ENCODE peak calls at places on chromosomes 7 and 10, in six cellular contexts. X, F, P, C, D and J are unnamed samples. For H3K79me2, the result is how much of the 10 kb centered on the place peaks cover.

GRCh38 chr10:15690031-15690430 is 29.7 kb downstream of the ITGA8 start:
- DNase-seq in F (no peak), C (no peak), D (no peak), P (no peak), X (no peak), J (no peak)

GRCh38 chr10:36236931-36237330 is 594.8 kb upstream of the FZD8 start:
- DNase-seq in C (no peak), D (no peak), X (no peak), P (no peak), F (no peak), J (no peak)

GRCh38 chr10:17169807-17170206 is 31.7 kb downstream of the TRDMT1 start:
- DNase-seq in D (no peak), C (no peak), F (no peak), P (peak), X (no peak), J (no peak)

GRCh38 chr10:132347931-132348267 is 15.9 kb downstream of the LRRC27 start:
- DNase-seq in P (no peak), C (no peak), X (no peak), D (no peak), F (no peak), J (no peak)

GRCh38 chr10:95407546-95407945 is 116.7 kb upstream of the PDLIM1 start:
- DNase-seq in X (no peak), C (no peak), P (no peak), F (no peak), D (no peak), J (no peak)

GRCh38 chr10:101778781-101779543 is 3.0 kb upstream of the FGF8 start:
- DNase-seq in C (peak), X (peak), F (peak), P (peak), D (peak), J (peak)

GRCh38 chr7:84218681-84219080 is 24.1 kb upstream of the SEMA3A start:
- DNase-seq in F (peak), C (no peak), P (no peak), X (no peak), D (no peak), J (no peak)

GRCh38 chr10:122475581-122475980 is 14.2 kb downstream of the HTRA1 start:
- DNase-seq in X (no peak), D (no peak), F (peak), P (no peak), C (no peak), J (peak)

GRCh38 chr10:58050575-58050974 is 217.1 kb downstream of the IPMK start:
- DNase-seq in D (no peak), F (no peak), X (peak), C (no peak), P (no peak), J (no peak)

GRCh38 chr7:1852781-1853618 is 182.9 kb downstream of the ELFN1 start:
- DNase-seq in D (no peak), X (no peak), F (no peak), C (no peak), P (no peak), J (no peak)

GRCh38 chr10:71765176-71765906 is 8.0 kb downstream of the VSIR start:
- DNase-seq in F (peak), P (no peak), D (no peak), X (no peak), C (no peak), J (no peak)

GRCh38 chr10:63520463-63521388 is 475 bp upstream of the REEP3 start:
- DNase-seq in P (peak), F (peak), D (no peak), C (peak), X (peak), J (peak)

GRCh38 chr7:41955475-41956243 is 252.8 kb upstream of the INHBA start:
- DNase-seq in F (peak), P (peak), X (peak), D (no peak), C (no peak), J (peak)

GRCh38 chr7:101288439-101288838 is 33.2 kb downstream of the IFT22 start:
- DNase-seq in F (no peak), D (no peak), X (no peak), P (no peak), C (no peak), J (no peak)

GRCh38 chr7:127937066-127937680 is 94.1 kb downstream of the LRRC4 start:
- DNase-seq in X (no peak), C (no peak), F (no peak), P (no peak), D (no peak), J (no peak)

GRCh38 chr7:23315366-23315765 is 16.2 kb downstream of the MALSU1 start:
- DNase-seq in C (no peak), X (no peak), F (peak), D (no peak), P (no peak), J (no peak)

GRCh38 chr10:23096814-23097549 is 1.6 kb downstream of the MSRB2 start:
- DNase-seq in D (peak), P (peak), X (peak), F (peak), C (no peak), J (no peak)

GRCh38 chr7:55964261-55964801 is at the start of gene NIPSNAP2:
- DNase-seq in X (peak), F (peak), P (peak), C (peak), D (peak), J (peak)

GRCh38 chr10:46226232-46226631 is 60.6 kb upstream of the ANTXRL start:
- DNase-seq in F (no peak), C (no peak), P (no peak), X (no peak), D (no peak), J (no peak)

GRCh38 chr10:106285199-106285598 is 879.3 kb downstream of the SORCS1 start:
- DNase-seq in P (no peak), C (no peak), D (no peak), F (no peak), X (peak), J (peak)

GRCh38 chr7:28957064-28957821 is 887 bp downstream of the TRIL start:
- DNase-seq in X (peak), C (no peak), P (no peak), F (peak), D (no peak), J (peak)

GRCh38 chr10:69435966-69436520 is 15.2 kb upstream of the TSPAN15 start:
- DNase-seq in P (no peak), F (no peak), D (no peak), X (no peak), C (no peak), J (no peak)

GRCh38 chr7:135962802-135963201 is 14.4 kb downstream of the MTPN start:
- DNase-seq in X (no peak), C (no peak), F (no peak), P (no peak), D (no peak), J (no peak)

GRCh38 chr7:24401628-24402593 is 117.9 kb downstream of the NPY start:
- DNase-seq in C (peak), D (peak), F (peak), X (peak), P (peak), J (no peak)

GRCh38 chr10:50882540-50882983 is 2.9 kb downstream of the A1CF start:
- DNase-seq in C (no peak), F (no peak), D (no peak), X (no peak), P (no peak), J (no peak)

GRCh38 chr10:50884302-50884701 is 1.1 kb downstream of the A1CF start:
- DNase-seq in D (no peak), P (no peak), X (no peak), C (no peak), F (no peak), J (no peak)

GRCh38 chr10:50883624-50884023 is 1.8 kb downstream of the A1CF start:
- DNase-seq in C (no peak), F (no peak), X (no peak), D (no peak), P (no peak), J (no peak)

DNA sequence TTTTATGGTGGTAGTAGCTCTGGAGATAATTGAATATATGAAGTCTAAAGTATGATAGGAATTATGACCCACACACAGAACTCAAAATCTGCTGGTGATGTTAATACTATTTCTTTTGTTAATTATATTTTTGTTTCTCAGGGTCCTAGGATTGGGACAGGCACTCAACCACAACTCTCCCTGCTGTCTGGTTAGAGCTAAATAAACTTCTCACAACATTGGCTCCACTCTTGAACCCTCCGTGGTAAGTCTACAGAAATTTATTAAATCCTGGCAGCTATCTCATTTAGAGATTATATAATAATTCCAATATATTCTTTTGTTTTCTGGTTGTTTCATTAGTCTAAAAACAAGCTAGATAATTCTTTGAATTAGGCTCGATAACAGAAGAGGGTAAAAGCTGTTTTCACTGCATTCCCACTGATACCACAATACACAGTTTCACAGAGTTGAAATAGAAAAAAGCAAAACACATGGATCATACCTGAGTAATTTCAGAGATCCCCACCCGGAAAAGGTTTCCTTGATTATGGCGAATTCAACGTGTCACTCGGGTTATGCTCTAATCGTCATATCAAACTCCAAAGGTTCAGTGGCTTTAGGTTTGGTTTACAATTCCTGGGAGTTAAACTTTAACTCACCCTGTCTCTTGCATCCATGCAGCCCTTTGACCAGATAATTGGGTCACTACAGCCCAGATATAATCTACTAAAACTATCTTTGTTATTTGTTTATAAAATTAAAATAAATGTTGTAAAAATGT is at the start of gene A1CF:
- DNase-seq in X (no peak), P (no peak), C (no peak), D (no peak), F (no peak), J (no peak)
- H3K27ac ChIP-seq in X (no peak), P (no peak), C (no peak), D (no peak), F (no peak), J (no peak)

GRCh38 chr7:105307163-105307672 is 81.5 kb downstream of the SRPK2 start:
- DNase-seq in X (no peak), P (no peak), C (no peak), F (no peak), D (no peak), J (no peak)
- H3K79me2 ChIP-seq in X (under half), P (under half), C (under half), F (under half), D (under half), J (half or more)

GRCh38 chr7:131111081-131111576 is 216.5 kb upstream of the MKLN1 start:
- DNase-seq in F (peak), X (peak), P (peak), C (peak), D (peak), J (peak)
- H3K27ac ChIP-seq in F (peak), X (no peak), P (peak), C (peak), D (peak), J (no peak)

GRCh38 chr10:11563936-11564335 is 47.5 kb downstream of the USP6NL start:
- DNase-seq in C (no peak), D (no peak), P (no peak), X (peak), F (peak), J (no peak)
- H3K79me2 ChIP-seq in C (half or more), D (half or more), P (half or more), X (under half), F (under half), J (half or more)

DNA sequence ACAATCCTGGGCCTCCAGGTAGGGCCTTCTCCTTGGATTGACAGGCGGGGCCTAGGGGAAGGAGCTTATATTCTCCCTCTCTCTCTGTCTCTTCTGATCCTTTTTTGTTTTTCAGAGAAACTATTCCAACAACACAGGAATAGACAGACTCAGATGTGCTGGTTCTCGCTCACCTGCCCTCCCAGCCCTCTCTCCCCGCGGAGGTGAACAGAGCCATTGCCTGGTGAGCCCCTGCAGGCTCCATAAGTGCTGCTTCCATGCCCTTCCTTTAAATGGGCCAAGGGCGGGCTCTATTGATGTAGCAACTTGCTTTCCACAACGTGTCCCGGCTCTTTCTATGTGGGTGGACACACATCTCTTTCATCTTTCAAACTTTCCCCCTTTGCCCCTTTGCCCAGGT is 47.2 kb upstream of the IGFBP3 start:
- DNase-seq in D (no peak), C (no peak), F (no peak), P (no peak), X (no peak), J (no peak)
- H3K27ac ChIP-seq in D (no peak), C (no peak), F (no peak), P (no peak), X (no peak), J (no peak)

DNA sequence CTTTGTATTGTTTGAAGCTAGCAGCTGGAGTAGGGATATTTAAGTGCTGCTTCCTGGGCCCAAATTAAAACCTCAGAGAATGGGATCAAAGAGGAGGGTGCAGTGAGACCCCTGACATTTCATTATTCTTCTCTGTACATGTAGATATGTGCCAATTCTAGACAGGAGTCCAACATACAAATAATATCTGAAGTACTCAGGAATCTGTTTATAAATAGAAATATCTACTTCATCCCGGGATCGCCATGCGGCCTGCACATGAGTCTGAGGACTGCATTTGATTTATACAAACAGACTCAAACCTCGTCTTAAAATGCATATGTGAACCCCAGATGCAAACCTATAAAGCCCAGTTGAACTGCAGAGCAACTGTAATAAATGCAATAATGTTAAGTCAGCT is 167.2 kb downstream of the PARD3 start:
- DNase-seq in P (no peak), F (no peak), X (no peak), C (no peak), D (no peak), J (no peak)
- H3K79me2 ChIP-seq in P (under half), F (under half), X (under half), C (under half), D (under half), J (half or more)

GRCh38 chr10:59279991-59280390 is 82.4 kb downstream of the FAM13C start:
- DNase-seq in F (no peak), X (no peak), D (no peak), P (no peak), C (no peak), J (no peak)

GRCh38 chr10:59276133-59276532 is 86.2 kb downstream of the FAM13C start:
- DNase-seq in C (no peak), P (no peak), D (no peak), F (no peak), X (no peak), J (no peak)

GRCh38 chr10:59276928-59277327 is 85.4 kb downstream of the FAM13C start:
- DNase-seq in P (no peak), X (no peak), C (no peak), F (no peak), D (no peak), J (no peak)

GRCh38 chr10:59281861-59282260 is 80.5 kb downstream of the FAM13C start:
- DNase-seq in X (no peak), D (no peak), C (no peak), P (no peak), F (no peak), J (no peak)

GRCh38 chr10:59279476-59279875 is 82.9 kb downstream of the FAM13C start:
- DNase-seq in P (no peak), F (peak), X (no peak), D (no peak), C (no peak), J (no peak)
- H3K27ac ChIP-seq in P (no peak), F (no peak), X (no peak), D (no peak), C (no peak), J (no peak)

GRCh38 chr10:119330342-119330741 is 123.0 kb downstream of the GRK5 start:
- DNase-seq in C (no peak), D (no peak), F (no peak), P (no peak), X (no peak), J (no peak)
- H3K79me2 ChIP-seq in C (under half), D (under half), F (under half), P (under half), X (under half), J (under half)

GRCh38 chr7:48443051-48443450 is 271.8 kb downstream of the ABCA13 start:
- DNase-seq in F (no peak), C (no peak), X (no peak), P (no peak), D (no peak), J (no peak)
- H3K27ac ChIP-seq in F (no peak), C (no peak), X (no peak), P (no peak), D (no peak), J (no peak)

GRCh38 chr7:73478549-73478948 is 43.5 kb downstream of the BAZ1B start:
- DNase-seq in X (no peak), P (no peak), F (no peak), C (no peak), D (no peak), J (no peak)
- H3K79me2 ChIP-seq in X (under half), P (half or more), F (under half), C (half or more), D (half or more), J (half or more)